ENCODE peak calls at places on chromosomes 12 and 14, in six cellular contexts. Q, D, A, S, H and M are unnamed samples.

GRCh38 chr14:69101331-69101826 is 51.5 kb downstream of the DCAF5 start:
- DNase-seq in A (peak), D (peak), Q (peak), H (no peak), S (peak), M (no peak)

GRCh38 chr12:42162198-42162597 is 17.5 kb upstream of the GXYLT1 start:
- DNase-seq in Q (no peak), A (no peak), D (peak), H (no peak), S (no peak), M (no peak)

GRCh38 chr14:89040438-89041244 is 216.2 kb downstream of the TTC8 start:
- DNase-seq in Q (peak), A (peak), S (peak), H (peak), D (peak), M (peak)

GRCh38 chr12:78970041-78970440 is 105.5 kb downstream of the SYT1 start:
- DNase-seq in D (peak), S (no peak), H (no peak), A (no peak), Q (no peak), M (no peak)

GRCh38 chr12:75641031-75641780 is 129.8 kb upstream of the KRR1 start:
- DNase-seq in Q (peak), A (no peak), H (peak), D (peak), S (no peak), M (no peak)

GRCh38 chr12:75622492-75622891 is 111.1 kb upstream of the KRR1 start:
- DNase-seq in A (no peak), S (no peak), H (no peak), Q (no peak), D (no peak), M (no peak)

GRCh38 chr14:23300687-23301223 is 1.9 kb downstream of the PPP1R3E start:
- DNase-seq in H (peak), D (no peak), A (no peak), Q (no peak), S (peak), M (no peak)

GRCh38 chr12:62606654-62607053 is 140.0 kb downstream of the MON2 start:
- DNase-seq in H (no peak), Q (no peak), S (no peak), A (no peak), D (peak), M (no peak)

GRCh38 chr12:53782093-53782703 is 30.4 kb upstream of the CISTR start:
- DNase-seq in H (no peak), Q (no peak), S (no peak), D (no peak), A (no peak), M (no peak)

GRCh38 chr12:43329381-43329780 is 222.6 kb downstream of the ADAMTS20 start:
- DNase-seq in A (no peak), S (no peak), D (peak), Q (no peak), H (no peak), M (no peak)

GRCh38 chr12:123253606-123254459 is 17.8 kb downstream of the CDK2AP1 start:
- DNase-seq in Q (no peak), D (peak), H (no peak), A (no peak), S (no peak), M (no peak)

GRCh38 chr12:98419101-98419794 is 96.1 kb upstream of the TMPO start:
- DNase-seq in A (no peak), D (no peak), S (no peak), H (no peak), Q (no peak), M (no peak)

GRCh38 chr12:80189241-80189640 is 89.9 kb downstream of the OTOGL start:
- DNase-seq in S (no peak), D (peak), H (no peak), A (no peak), Q (no peak), M (no peak)

GRCh38 chr14:64541261-64541970 is 875 bp downstream of the HSPA2 start:
- DNase-seq in S (peak), D (no peak), Q (no peak), A (peak), H (peak), M (no peak)

GRCh38 chr12:46983959-46984833 is 95.2 kb upstream of the PCED1B start:
- DNase-seq in D (peak), S (peak), Q (no peak), H (peak), A (no peak), M (peak)

GRCh38 chr12:81403348-81403747 is 325.5 kb downstream of the ACSS3 start:
- DNase-seq in H (no peak), S (no peak), A (no peak), D (no peak), Q (no peak), M (no peak)

GRCh38 chr12:81081726-81082125 is 3.8 kb downstream of the ACSS3 start:
- DNase-seq in D (no peak), H (no peak), Q (no peak), S (no peak), A (no peak), M (no peak)

GRCh38 chr12:27083861-27084271 is 1.5 kb upstream of the C12orf71 start:
- DNase-seq in A (no peak), D (peak), Q (no peak), H (no peak), S (peak), M (no peak)

GRCh38 chr12:88298761-88299242 is 156.7 kb downstream of the TMTC3 start:
- DNase-seq in A (no peak), Q (no peak), S (peak), D (peak), H (no peak), M (no peak)

GRCh38 chr14:69711471-69712216 is 55.3 kb upstream of the SRSF5 start:
- DNase-seq in S (no peak), A (no peak), H (peak), D (no peak), Q (no peak), M (no peak)

GRCh38 chr12:868722-869121 is 80.8 kb downstream of the RAD52 start:
- DNase-seq in A (no peak), H (no peak), S (peak), D (no peak), Q (peak), M (no peak)

GRCh38 chr14:35333797-35334743 is 41.9 kb downstream of the PSMA6 start:
- DNase-seq in A (no peak), Q (no peak), D (no peak), H (no peak), S (no peak), M (no peak)

GRCh38 chr12:32566663-32567634 is 112.2 kb upstream of the DNM1L start:
- DNase-seq in S (peak), D (peak), Q (no peak), H (no peak), A (no peak), M (no peak)

GRCh38 chr12:10241276-10241675 is 28.6 kb downstream of the GABARAPL1 start:
- DNase-seq in H (no peak), S (no peak), D (no peak), A (no peak), Q (no peak), M (no peak)

GRCh38 chr12:72828662-72829324 is 556.6 kb downstream of the TRHDE start:
- DNase-seq in Q (no peak), S (no peak), H (no peak), A (no peak), D (no peak), M (no peak)

GRCh38 chr14:93332853-93333630 is at the start of gene BTBD7:
- DNase-seq in D (peak), A (peak), Q (peak), S (peak), H (peak), M (peak)

GRCh38 chr14:93331375-93332031 is 1.3 kb downstream of the BTBD7 start:
- DNase-seq in Q (no peak), S (no peak), H (peak), A (no peak), D (no peak), M (no peak)

GRCh38 chr14:93333631-93334095 is 827 bp upstream of the BTBD7 start:
- DNase-seq in Q (no peak), H (no peak), D (no peak), A (no peak), S (no peak), M (no peak)

GRCh38 chr14:93330609-93331000 is 2.2 kb downstream of the BTBD7 start:
- DNase-seq in H (no peak), Q (no peak), D (no peak), A (no peak), S (no peak), M (no peak)

GRCh38 chr14:93332032-93332852 is 594 bp downstream of the BTBD7 start:
- DNase-seq in A (peak), H (peak), D (peak), S (peak), Q (peak), M (no peak)
- TF ChIP-seq CTCF in A (no peak), H (no peak), D (no peak), S (no peak), Q (no peak), M (no peak)

DNA sequence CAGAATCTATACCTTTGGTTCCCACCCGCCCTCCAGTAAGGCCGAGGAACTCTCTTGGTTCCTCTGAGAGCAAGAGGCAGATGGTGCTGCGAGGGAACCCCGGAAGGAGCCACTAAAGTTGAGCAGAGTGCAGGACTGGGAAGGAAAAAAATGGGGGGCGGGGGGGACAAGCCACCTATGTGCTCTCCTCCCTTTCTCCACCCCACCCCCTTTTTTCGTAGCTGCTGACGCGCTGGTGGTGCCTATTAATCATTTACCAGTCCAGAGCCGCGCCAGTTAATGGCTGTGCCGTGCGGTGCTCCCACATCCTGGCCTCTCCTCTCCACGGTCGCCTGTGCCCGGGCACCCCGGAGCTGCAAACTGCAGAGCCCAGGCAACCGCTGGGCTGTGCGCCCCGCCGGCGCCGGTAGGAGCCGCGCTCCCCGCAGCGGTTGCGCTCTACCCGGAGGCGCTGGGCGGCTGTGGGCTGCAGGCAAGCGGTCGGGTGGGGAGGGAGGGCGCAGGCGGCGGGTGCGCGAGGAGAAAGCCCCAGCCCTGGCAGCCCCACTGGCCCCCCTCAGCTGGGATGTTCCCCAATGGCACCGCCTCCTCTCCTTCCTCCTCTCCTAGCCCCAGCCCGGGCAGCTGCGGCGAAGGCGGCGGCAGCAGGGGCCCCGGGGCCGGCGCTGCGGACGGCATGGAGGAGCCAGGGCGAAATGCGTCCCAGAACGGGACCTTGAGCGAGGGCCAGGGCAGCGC is 1.3 kb downstream of the SSTR1 start:
- DNase-seq in Q (no peak), H (peak), S (peak), D (peak), A (peak), M (no peak)
- TF ChIP-seq CTCF in Q (no peak), H (peak), S (no peak), D (peak), A (peak), M (no peak)

DNA sequence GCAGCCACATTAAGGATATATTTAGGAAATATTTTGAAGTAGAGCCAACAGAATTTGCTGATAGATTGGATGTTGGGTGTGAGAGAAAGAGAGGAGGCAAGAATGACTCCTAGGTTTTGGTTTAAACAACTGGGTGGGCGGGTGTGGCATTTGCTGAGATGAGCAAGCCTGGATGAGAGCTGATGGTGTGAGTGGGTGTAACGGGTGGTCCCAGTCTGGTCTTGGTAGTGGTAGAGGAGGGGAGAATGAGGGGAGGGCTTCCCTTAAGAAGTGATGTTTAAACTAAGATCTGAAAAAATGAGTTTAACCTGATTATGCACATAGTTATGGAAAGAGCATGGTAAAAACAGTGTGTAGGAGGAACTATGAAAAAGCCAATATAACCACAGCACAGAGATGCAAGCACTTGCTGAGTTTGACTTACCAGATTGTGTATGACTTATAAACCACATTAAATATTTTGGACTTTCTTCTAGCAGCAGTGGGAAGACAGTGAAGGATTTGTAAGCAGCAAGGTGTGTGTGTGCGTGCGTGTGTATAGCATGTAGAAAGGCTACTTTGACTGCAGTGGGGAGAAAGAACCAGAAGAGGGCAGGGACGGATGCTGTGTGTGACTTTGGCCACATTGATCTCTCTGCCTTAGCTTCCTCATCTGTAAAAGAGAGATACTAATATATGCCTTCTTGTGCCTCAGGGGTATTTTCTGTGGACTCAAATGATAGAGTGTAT is 139.7 kb downstream of the PRIMA1 start:
- DNase-seq in S (peak), H (no peak), Q (no peak), D (peak), A (no peak), M (no peak)
- TF ChIP-seq CTCF in S (peak), H (no peak), Q (peak), D (no peak), A (no peak), M (no peak)

DNA sequence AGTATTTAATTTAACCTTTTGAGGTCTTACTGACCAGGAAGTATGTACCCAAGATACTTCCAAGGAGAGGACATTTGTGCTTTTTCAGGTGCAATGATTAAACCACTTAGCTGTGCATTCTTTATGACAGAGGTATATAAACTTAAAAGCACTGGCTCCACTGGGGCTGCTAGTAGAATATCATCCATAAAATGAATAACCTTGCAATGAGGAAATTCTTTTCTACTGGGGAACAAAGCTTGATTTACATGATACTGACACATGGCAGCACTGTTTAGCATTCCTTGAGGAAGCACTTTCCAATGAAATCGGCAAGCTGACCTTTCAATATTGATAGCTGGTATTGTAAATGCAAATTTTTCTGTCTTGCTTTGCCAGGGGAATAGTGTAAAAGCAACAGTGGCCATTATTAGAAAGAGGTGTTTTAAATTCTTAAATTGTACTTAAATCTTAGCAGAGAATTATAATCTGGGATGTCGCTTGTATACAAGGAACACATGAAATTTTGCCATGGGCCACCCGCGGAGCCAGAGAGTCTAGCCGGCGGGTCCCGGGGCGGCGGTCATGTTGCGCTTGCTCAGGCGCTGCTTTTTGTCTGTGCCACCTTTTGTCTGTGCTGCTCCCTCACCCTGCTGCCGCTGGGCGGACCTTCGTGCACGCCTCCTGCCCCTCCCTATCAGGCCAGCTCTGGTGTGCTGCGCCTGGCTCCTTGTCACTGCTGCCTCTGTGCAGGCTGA is 20.9 kb upstream of the BLTP3B start:
- DNase-seq in D (peak), Q (peak), A (peak), S (peak), H (peak), M (peak)
- TF ChIP-seq CTCF in D (peak), Q (peak), A (no peak), S (no peak), H (peak), M (no peak)

DNA sequence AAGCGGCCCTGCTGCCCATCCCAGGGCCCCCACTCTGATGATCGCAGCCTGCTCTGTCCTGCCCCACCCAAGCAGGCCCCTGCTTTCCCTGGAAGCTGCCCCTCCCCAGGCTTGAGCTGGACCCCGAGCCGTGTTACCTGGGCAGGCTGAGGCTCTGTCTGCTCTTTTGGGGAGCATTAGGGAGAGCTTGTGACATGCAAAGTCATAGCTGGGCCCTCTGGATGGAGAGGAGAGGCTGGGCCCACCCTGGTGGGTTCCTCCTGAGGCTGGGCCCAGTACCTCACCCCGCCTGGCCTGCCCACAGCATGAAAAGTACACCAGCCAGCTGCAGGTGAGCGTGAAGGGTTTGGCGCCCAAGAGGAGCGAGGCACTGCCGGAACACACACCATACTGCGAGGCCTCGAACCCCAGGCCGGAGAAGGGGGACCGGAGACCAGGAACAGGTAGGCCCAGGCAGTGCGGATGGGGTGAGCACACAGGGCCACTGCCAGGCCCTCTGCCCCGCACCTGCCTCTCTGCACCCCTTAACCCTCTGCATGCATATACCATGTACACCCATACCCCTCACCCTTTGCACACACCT is 15.0 kb downstream of the CEP170B start:
- DNase-seq in A (no peak), Q (no peak), D (no peak), H (no peak), S (no peak), M (no peak)
- TF ChIP-seq CTCF in A (no peak), Q (no peak), D (no peak), H (no peak), S (no peak), M (no peak)

GRCh38 chr12:117470804-117471203 is 109.4 kb upstream of the NOS1 start:
- DNase-seq in D (no peak), A (no peak), H (no peak), Q (peak), S (peak), M (no peak)
- TF ChIP-seq CTCF in D (peak), A (no peak), H (peak), Q (peak), S (peak), M (no peak)

GRCh38 chr12:51817027-51817953 is 31.2 kb downstream of the FIGNL2 start:
- DNase-seq in D (no peak), S (no peak), Q (no peak), H (no peak), A (no peak), M (no peak)
- TF ChIP-seq CTCF in D (no peak), S (no peak), Q (no peak), H (no peak), A (no peak), M (no peak)

DNA sequence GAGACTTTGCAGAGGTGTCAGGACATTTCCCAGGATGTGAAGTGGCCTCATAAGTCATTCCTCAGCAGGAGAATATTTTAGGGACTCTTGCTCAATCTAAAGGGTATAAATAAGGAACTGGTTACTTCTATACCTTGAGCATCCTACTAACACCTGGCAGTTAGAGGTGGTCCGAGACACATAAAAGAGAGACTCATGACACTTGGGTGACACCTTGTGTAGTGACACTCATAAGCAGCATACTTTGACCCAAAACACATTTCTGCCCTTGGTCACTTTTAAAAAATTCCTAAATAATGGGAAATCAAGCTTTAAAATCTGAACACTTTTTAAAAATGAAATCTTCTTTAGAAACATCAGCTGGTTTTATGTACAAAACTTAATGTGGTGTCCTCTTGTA is 118.4 kb downstream of the KCNMB4 start:
- DNase-seq in H (no peak), S (no peak), D (no peak), A (no peak), Q (no peak), M (no peak)
- TF ChIP-seq CTCF in H (no peak), S (no peak), D (no peak), A (no peak), Q (no peak), M (no peak)